ENCODE peak calls at places on chromosomes 1 and 21, in six cellular contexts. P is IMR-90, I is mesenchymal stem cell, F is mesendoderm, X is H1, N is trophoblast cell. J is an unnamed sample.

GRCh38 chr1:208170252-208170651 is 73.9 kb downstream of the PLXNA2 start:
- DNase-seq in P (no peak), I (no peak), F (no peak), X (no peak), N (no peak), J (no peak)

GRCh38 chr1:202968895-202969295 is 1.8 kb upstream of the CYB5R1 start:
- DNase-seq in P (peak; percentile 65), I (peak; percentile 82), F (peak; percentile 87), X (no peak), N (peak; percentile 31), J (peak; percentile 36)

GRCh38 chr1:146032613-146033219 is 11.2 kb upstream of the HJV start:
- DNase-seq in P (peak; percentile 47), I (peak; percentile 66), F (peak; percentile 62), X (no peak), N (peak; percentile 5), J (no peak)

GRCh38 chr1:88454781-88455180 is 229.3 kb upstream of the PKN2 start:
- DNase-seq in P (no peak), I (no peak), F (no peak), X (no peak), N (no peak), J (no peak)

GRCh38 chr1:36369061-36369470 is 16.7 kb downstream of the STK40 start:
- DNase-seq in P (peak; percentile 60), I (peak; percentile 75), F (peak; percentile 82), X (peak; percentile 46), N (peak; percentile 72), J (peak; percentile 77)

GRCh38 chr1:24020032-24020431 is 39.9 kb upstream of the SRSF10 start:
- DNase-seq in P (peak; percentile 70), I (peak; percentile 17), F (no peak), X (no peak), N (no peak), J (no peak)

GRCh38 chr1:9626201-9626608 is 25.3 kb upstream of the PIK3CD start:
- DNase-seq in P (no peak), I (no peak), F (no peak), X (no peak), N (peak; percentile 90), J (no peak)

GRCh38 chr1:36990928-36991327 is 43.4 kb downstream of the GRIK3 start:
- DNase-seq in P (no peak), I (no peak), F (no peak), X (no peak), N (no peak), J (no peak)

GRCh38 chr1:160637821-160638539 is 8.9 kb downstream of the SLAMF1 start:
- DNase-seq in P (no peak), I (no peak), F (peak; percentile 88), X (no peak), N (no peak), J (no peak)

GRCh38 chr1:216076751-216077150 is 346.5 kb downstream of the USH2A start:
- DNase-seq in P (no peak), I (no peak), F (no peak), X (no peak), N (no peak), J (no peak)

GRCh38 chr21:15706686-15707085 is 23.1 kb upstream of the USP25 start:
- DNase-seq in P (peak; percentile 97), I (peak; percentile 79), F (peak; percentile 84), X (no peak), N (peak; percentile 73), J (no peak)

GRCh38 chr1:114441332-114441731 is 69.7 kb downstream of the TRIM33 start:
- DNase-seq in P (no peak), I (no peak), F (no peak), X (no peak), N (no peak), J (no peak)

GRCh38 chr1:115838805-115839705 is 1.9 kb downstream of the NHLH2 start:
- DNase-seq in P (no peak), I (peak; percentile 25), F (peak; percentile 78), X (no peak), N (no peak), J (no peak)

GRCh38 chr1:115837762-115838421 is 3.0 kb downstream of the NHLH2 start:
- DNase-seq in P (no peak), I (no peak), F (peak; percentile 65), X (no peak), N (no peak), J (no peak)

GRCh38 chr1:115840615-115841460 is at the start of gene NHLH2:
- DNase-seq in P (no peak), I (no peak), F (peak; percentile 35), X (no peak), N (no peak), J (no peak)

GRCh38 chr1:115838426-115838804 is 2.5 kb downstream of the NHLH2 start:
- DNase-seq in P (no peak), I (no peak), F (peak; percentile 60), X (no peak), N (no peak), J (no peak)

GRCh38 chr1:115839706-115840095 is 1.2 kb downstream of the NHLH2 start:
- DNase-seq in P (no peak), I (peak; percentile 10), F (no peak), X (no peak), N (no peak), J (no peak)
- H3K4me3 ChIP-seq in P (no peak overlapping the region), I (peak overlapping the region; percentile 71), F (peak overlapping the region; percentile 37), X (peak overlapping the region; percentile 56), N (peak overlapping the region; percentile 25), J (peak overlapping the region; percentile 78)

GRCh38 chr1:200749090-200749489 is 10.4 kb downstream of the CAMSAP2 start:
- DNase-seq in P (no peak), I (no peak), F (no peak), X (no peak), N (no peak), J (no peak)
- H3K23ac ChIP-seq in P (no peak overlapping the region), I (no peak overlapping the region), F (no peak overlapping the region), X (no peak overlapping the region), N (no peak overlapping the region), J (no peak overlapping the region)

GRCh38 chr1:212612251-212612961 is 3.8 kb downstream of the ATF3 start:
- DNase-seq in P (no peak), I (peak; percentile 68), F (no peak), X (no peak), N (peak; percentile 6), J (no peak)

GRCh38 chr1:212614398-212615091 is 6.0 kb downstream of the ATF3 start:
- DNase-seq in P (no peak), I (peak; percentile 47), F (no peak), X (no peak), N (no peak), J (no peak)

GRCh38 chr1:212615092-212615470 is 6.5 kb downstream of the ATF3 start:
- DNase-seq in P (no peak), I (no peak), F (no peak), X (no peak), N (no peak), J (no peak)

GRCh38 chr1:212611000-212611636 is 2.6 kb downstream of the ATF3 start:
- DNase-seq in P (no peak), I (peak; percentile 50), F (no peak), X (no peak), N (no peak), J (no peak)

DNA sequence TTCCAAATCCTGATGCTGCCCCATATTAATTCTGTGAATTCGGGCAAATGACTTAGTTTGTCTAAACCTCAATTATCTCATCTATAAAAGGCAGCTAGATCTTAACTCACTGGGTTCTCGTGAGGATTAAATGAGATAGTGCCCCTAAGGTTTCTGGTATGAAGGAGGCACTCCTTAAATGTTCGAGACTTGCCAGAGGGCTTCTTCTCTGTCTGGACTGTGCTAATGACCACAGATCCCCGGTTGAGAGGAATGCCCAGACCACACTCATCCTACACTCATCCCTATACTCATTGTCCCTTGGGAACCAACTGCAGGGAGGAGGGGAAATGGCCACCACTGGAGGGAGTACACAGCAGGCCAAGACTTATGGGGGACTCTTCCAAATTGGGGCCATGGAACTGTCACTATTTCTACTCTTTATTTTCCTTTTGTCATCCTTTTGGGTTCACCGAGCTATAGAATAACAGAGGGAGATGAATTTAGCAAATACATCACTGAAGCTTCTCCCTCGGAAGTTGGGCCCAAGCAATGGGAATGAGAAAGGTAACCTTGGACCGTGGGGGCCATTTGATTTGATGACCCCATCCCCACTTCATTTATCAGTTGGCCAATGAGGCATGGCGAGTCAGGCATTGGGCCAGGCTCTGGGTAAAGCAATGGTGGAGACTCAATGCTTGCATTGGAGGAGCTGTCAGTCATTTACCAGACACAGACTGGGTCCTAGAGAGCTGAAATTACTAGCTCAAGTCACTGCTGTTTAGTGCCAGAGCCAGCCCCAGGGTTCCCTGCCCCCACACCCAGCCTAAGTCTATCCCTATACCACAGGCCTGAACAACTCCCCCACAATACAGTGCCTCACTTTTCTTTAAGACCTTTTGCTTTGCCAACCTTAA is 5.1 kb downstream of the ATF3 start:
- DNase-seq in P (no peak), I (peak; percentile 69), F (no peak), X (no peak), N (peak; percentile 22), J (no peak)
- H3K4me3 ChIP-seq in P (no peak overlapping the region), I (no peak overlapping the region), F (no peak overlapping the region), X (no peak overlapping the region), N (no peak overlapping the region), J (no peak overlapping the region)

GRCh38 chr1:84508510-84508909 is 2.1 kb upstream of the GNG5 start:
- DNase-seq in P (no peak), I (no peak), F (no peak), X (no peak), N (no peak), J (no peak)

GRCh38 chr1:84504580-84505021 is 1.6 kb upstream of the SPATA1 start:
- DNase-seq in P (peak; percentile 83), I (peak; percentile 81), F (peak; percentile 34), X (no peak), N (peak; percentile 1), J (no peak)

GRCh38 chr1:84505167-84506001 is 802 bp upstream of the SPATA1 start:
- DNase-seq in P (peak; percentile 42), I (no peak), F (peak; percentile 59), X (no peak), N (peak; percentile 8), J (no peak)

GRCh38 chr1:84506729-84507453 is 510 bp upstream of the GNG5 start:
- DNase-seq in P (no peak), I (no peak), F (no peak), X (no peak), N (no peak), J (no peak)

GRCh38 chr1:84506002-84506728 is at the start of the genes GNG5 and SPATA1:
- DNase-seq in P (peak; percentile 95), I (peak; percentile 97), F (peak; percentile 98), X (peak; percentile 90), N (peak; percentile 98), J (peak; percentile 97)
- H3K23ac ChIP-seq in P (peak within 1 kb of the TSS; percentile 98), I (peak within 1 kb of the TSS; percentile 51), F (no peak within 1 kb of the TSS), X (no peak within 1 kb of the TSS), N (peak within 1 kb of the TSS; percentile 83), J (peak within 1 kb of the TSS; percentile 46)

DNA sequence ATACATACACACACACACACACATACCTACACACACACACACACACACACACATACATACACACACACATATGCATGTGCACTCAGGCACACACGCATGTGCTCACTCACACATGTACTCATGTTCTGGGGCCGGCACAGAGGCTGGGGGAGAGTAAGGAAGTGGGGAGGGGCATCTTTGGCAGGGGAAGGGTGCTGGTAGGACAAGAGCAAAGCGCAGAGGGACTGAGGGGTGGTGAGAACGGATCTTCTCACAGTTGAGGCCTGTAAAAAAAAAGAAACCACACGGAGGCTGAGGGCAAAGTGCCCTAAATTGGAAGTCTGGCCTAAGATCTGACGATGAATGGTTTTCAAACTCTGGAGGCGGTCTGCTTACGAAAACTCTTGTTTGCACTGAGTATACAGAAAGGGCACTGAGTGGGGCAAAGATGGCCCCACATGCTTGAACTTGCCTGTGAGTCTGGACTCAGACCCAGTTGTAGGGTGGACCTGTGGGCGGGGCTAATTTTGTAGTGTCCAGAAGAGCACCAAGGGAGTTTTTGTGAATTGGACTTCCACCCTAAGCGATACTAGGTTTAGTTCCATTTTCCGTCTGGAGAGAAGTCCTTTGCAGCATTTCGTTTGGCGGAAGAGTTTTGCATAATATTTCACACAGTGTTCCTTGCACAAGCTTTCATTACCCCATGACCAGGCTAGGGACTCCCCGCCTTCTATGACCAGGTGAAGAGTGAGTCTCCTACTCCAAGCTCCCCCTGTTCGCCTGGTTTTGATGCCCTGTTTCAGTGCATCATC is 79.3 kb upstream of the LYST start:
- DNase-seq in P (no peak), I (no peak), F (no peak), X (no peak), N (peak; percentile 29), J (no peak)
- H3K4me3 ChIP-seq in P (no peak overlapping the region), I (no peak overlapping the region), F (no peak overlapping the region), X (no peak overlapping the region), N (no peak overlapping the region), J (no peak overlapping the region)

J was measured in neuronal stem cell.